ENCODE peak calls at places on chromosomes 1 and 21, in nine cellular contexts. P is heart left ventricle, D is vagina, X is left lung, J is psoas muscle, F is body of pancreas, G is endodermal cell, C is esophagus squamous epithelium, K is right lobe of liver. N is an unnamed sample.

GRCh38 chr1:41851589-41851988 is 67.1 kb downstream of the HIVEP3 start:
- DNase-seq in G (no peak), D (no peak), C (no peak), K (no peak), F (no peak), X (no peak), P (no peak), J (no peak), N (no peak)

GRCh38 chr1:9249534-9250335 is 15.2 kb downstream of the H6PD start:
- DNase-seq in G (peak; percentile 96), P (no peak), F (peak; percentile 73), X (peak; percentile 83), C (no peak), D (no peak), J (peak; percentile 72), K (peak; percentile 90), N (no peak)

GRCh38 chr21:44992608-44993031 is 52.8 kb downstream of the SLX9 start:
- DNase-seq in G (no peak), P (peak; percentile 56), X (peak; percentile 49), C (no peak), F (no peak), K (no peak), D (no peak), J (peak; percentile 54), N (no peak)

GRCh38 chr1:33740040-33740745 is 123.7 kb upstream of the HMGB4 start:
- DNase-seq in X (no peak), C (no peak), J (no peak), K (no peak), F (no peak), G (no peak), D (peak; percentile 82), P (no peak), N (no peak)

GRCh38 chr1:158145173-158145719 is 35.4 kb upstream of the CD1D start:
- DNase-seq in K (peak; percentile 70), P (peak; percentile 73), G (no peak), J (no peak), C (no peak), X (no peak), D (no peak), F (peak; percentile 62), N (no peak)

GRCh38 chr1:184838374-184838995 is 83.8 kb upstream of the EDEM3 start:
- DNase-seq in J (peak; percentile 78), P (no peak), X (no peak), F (peak; percentile 46), G (no peak), C (no peak), D (no peak), K (no peak), N (peak; percentile 62)

GRCh38 chr1:64912191-64912590 is 54.2 kb downstream of the JAK1 start:
- DNase-seq in J (no peak), X (no peak), D (no peak), F (no peak), C (no peak), P (no peak), K (no peak), G (no peak), N (no peak)

GRCh38 chr1:82464362-82464931 is 663.7 kb downstream of the ADGRL2 start:
- DNase-seq in D (no peak), F (peak; percentile 39), K (peak; percentile 91), C (no peak), J (no peak), G (no peak), X (no peak), P (no peak), N (no peak)

GRCh38 chr1:215219372-215219771 is 136.8 kb downstream of the KCNK2 start:
- DNase-seq in K (no peak), J (no peak), C (no peak), F (no peak), X (no peak), G (no peak), D (no peak), P (no peak), N (no peak)

GRCh38 chr1:9503001-9503675 is 36.1 kb upstream of the SLC25A33 start:
- DNase-seq in P (no peak), C (no peak), K (peak; percentile 89), X (no peak), D (no peak), F (peak; percentile 38), G (no peak), J (peak; percentile 92), N (no peak)

GRCh38 chr1:119279441-119280415 is 88.9 kb upstream of the HAO2 start:
- DNase-seq in J (no peak), F (no peak), G (no peak), X (no peak), C (no peak), D (no peak), P (no peak), K (no peak), N (no peak)

GRCh38 chr1:208164609-208165008 is 79.6 kb downstream of the PLXNA2 start:
- DNase-seq in K (no peak), C (no peak), G (no peak), F (no peak), P (no peak), J (no peak), D (no peak), X (no peak), N (no peak)

GRCh38 chr1:36486436-36487335 is 4.0 kb upstream of the CSF3R start:
- DNase-seq in F (peak; percentile 77), G (peak; percentile 32), J (no peak), C (no peak), D (no peak), X (peak; percentile 94), K (peak; percentile 95), P (no peak), N (no peak)

DNA sequence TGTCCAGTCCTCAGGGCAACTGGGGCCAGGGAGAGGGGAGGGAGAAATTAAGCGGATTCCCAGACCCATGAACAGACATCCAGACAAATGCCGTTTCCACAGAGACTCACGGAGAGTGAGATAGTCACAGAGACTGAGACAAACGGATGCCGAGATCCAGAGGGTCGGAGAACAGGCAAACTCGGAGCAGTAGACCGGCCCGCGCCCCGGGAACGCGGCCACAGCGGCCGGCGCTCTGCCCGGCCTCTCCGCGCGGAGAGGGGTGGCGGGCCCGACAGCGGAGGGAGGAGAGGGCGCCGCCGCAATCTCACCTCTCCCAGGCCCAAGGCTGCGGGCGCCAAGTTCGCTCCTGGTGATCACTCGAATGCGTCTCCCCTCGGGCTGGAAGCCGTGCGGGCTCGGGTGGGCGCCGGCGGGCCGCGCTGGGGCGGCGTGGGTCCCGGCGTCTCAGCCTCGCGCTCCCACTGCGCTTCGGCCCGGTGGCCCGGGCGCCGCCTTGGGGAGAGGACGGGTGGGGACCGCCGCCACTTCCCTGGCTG is 796 bp upstream of the FOXD2 start:
- DNase-seq in F (peak; percentile 30), D (no peak), J (no peak), K (no peak), P (no peak), C (no peak), G (no peak), X (no peak), N (no peak)
- TF ChIP-seq CTCF in F (no peak), D (no peak), J (no peak), K (no peak), P (no peak), C (no peak), G (no peak), X (no peak), N (no peak)

GRCh38 chr1:178464566-178464965 is 32.2 kb downstream of the CLEC20A start:
- DNase-seq in P (no peak), G (no peak), J (no peak), K (no peak), F (no peak), C (no peak), D (no peak), X (no peak), N (no peak)

GRCh38 chr1:178464141-178464540 is 32.6 kb downstream of the CLEC20A start:
- DNase-seq in F (no peak), K (no peak), G (no peak), P (no peak), J (no peak), D (no peak), C (no peak), X (no peak), N (no peak)

GRCh38 chr1:178461676-178462075 is 35.1 kb downstream of the CLEC20A start:
- DNase-seq in C (no peak), P (no peak), K (no peak), X (no peak), F (no peak), J (no peak), G (no peak), D (no peak), N (no peak)

GRCh38 chr1:178458203-178458602 is 38.6 kb downstream of the CLEC20A start:
- DNase-seq in K (no peak), C (no peak), G (peak; percentile 53), D (no peak), P (peak; percentile 51), X (peak; percentile 64), J (no peak), F (no peak), N (no peak)

GRCh38 chr1:178461104-178461503 is 35.7 kb downstream of the CLEC20A start:
- DNase-seq in J (no peak), F (no peak), P (no peak), X (no peak), D (no peak), K (no peak), C (no peak), G (no peak), N (no peak)
- H3K27ac ChIP-seq in J (no peak overlapping the region), F (peak overlapping the region; percentile 41), P (no peak overlapping the region), X (no peak overlapping the region), D (no peak overlapping the region), K (no peak overlapping the region), C (peak overlapping the region; percentile 40), G (no peak overlapping the region), N (no peak overlapping the region)

DNA sequence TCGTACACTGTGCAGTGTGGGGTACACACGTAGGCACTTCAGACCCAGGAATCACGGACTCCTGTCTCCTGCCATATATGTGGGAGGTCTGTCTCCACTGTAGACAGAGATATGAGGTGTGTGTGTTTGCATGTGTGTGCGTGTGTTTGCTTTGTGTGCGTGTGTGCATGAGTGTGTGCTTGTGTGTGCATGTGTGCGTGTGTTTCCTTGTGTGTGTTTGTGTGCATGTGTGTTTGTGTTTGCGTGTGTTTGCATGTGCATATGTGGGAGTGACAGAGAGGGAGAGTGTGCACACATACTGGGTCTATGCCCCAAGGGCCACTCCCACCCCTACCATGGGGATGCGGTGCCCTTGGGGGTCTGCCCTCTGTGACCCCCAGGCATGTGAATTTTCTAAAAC is 94.5 kb downstream of the SIK1 start:
- DNase-seq in K (no peak), G (no peak), C (no peak), P (no peak), X (no peak), F (no peak), D (no peak), J (no peak), N (no peak)
- H3K4me3 ChIP-seq in K (no peak overlapping the region), G (no peak overlapping the region), C (no peak overlapping the region), P (no peak overlapping the region), X (no peak overlapping the region), F (no peak overlapping the region), D (no peak overlapping the region), J (no peak overlapping the region), N (no peak overlapping the region)

DNA sequence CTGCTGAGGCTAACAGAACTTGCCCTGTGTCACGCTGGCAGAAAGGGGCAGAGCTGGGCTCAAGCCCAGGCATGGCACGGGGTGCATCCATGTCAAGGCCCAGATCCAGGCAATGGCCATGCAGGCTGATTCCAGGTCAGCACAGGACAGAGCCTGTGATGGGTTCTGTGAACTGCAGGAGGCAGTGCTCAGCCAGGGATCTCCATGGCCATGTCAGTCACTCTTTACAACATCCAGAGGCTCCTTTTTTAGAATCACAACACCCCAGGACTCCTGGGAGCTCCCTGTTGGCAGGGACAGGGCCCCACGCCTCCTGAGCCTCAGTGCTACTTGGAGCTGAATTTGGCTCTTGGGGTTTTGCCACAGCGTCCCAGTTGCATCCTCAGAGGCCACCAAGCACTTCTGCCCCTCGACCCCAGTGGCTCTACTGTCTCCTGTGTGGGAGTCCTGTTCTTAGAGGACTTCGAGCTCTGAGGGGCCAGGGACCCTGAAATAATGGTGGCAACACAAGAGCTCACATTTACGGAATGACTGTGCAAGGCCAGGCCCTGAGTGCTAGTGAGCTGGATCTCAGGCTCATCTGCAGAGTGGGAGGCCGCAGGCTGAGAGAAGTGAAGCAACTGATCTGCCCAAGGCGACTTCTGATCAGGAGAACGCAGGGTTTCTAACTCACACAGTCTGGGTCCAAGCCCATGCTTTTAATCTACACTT is 211.5 kb downstream of the TRABD2B start:
- DNase-seq in X (peak; percentile 39), D (no peak), G (peak; percentile 81), F (no peak), J (peak; percentile 71), K (peak; percentile 63), P (no peak), C (no peak), N (no peak)
- TF ChIP-seq CTCF in X (no peak), D (peak; percentile 18), G (peak; percentile 75), F (no peak), J (peak; percentile 34), K (peak; percentile 11), P (peak; percentile 46), C (no peak), N (peak; percentile 65)